ENCODE peak calls at places on chromosome 19, in five cellular contexts. One of them, this sample, is unnamed. For H3K4me1, the result is how much of the 10 kb centered on the place peaks cover.

GRCh38 chr19:16417660-16418596 is 53.8 kb downstream of the EPS15L1 start:
- DNase-seq in astrocyte: no peak
- DNase-seq in cardiac muscle cell: peak
- DNase-seq in esophagus squamous epithelium: no peak
- DNase-seq in neuronal stem cell: peak
- DNase-seq in this sample: peak

GRCh38 chr19:33677745-33678426 is 56.1 kb downstream of the CHST8 start:
- DNase-seq in astrocyte: no peak
- DNase-seq in cardiac muscle cell: peak
- DNase-seq in esophagus squamous epithelium: no peak
- DNase-seq in neuronal stem cell: peak
- DNase-seq in this sample: no peak

GRCh38 chr19:6023085-6023682 is 45.2 kb upstream of the RANBP3 start:
- DNase-seq in astrocyte: peak
- DNase-seq in cardiac muscle cell: no peak
- DNase-seq in esophagus squamous epithelium: no peak
- DNase-seq in neuronal stem cell: no peak
- DNase-seq in this sample: no peak

GRCh38 chr19:48962029-48962848 is 2.9 kb upstream of the FTL start:
- DNase-seq in astrocyte: no peak
- DNase-seq in cardiac muscle cell: no peak
- DNase-seq in esophagus squamous epithelium: no peak
- DNase-seq in neuronal stem cell: no peak
- DNase-seq in this sample: peak

GRCh38 chr19:37334179-37335071 is 36.5 kb upstream of the ZNF527 start:
- DNase-seq in astrocyte: peak
- DNase-seq in cardiac muscle cell: peak
- DNase-seq in esophagus squamous epithelium: peak
- DNase-seq in neuronal stem cell: peak
- DNase-seq in this sample: peak

GRCh38 chr19:18218159-18218558 is 8.1 kb downstream of the PDE4C start:
- DNase-seq in astrocyte: no peak
- DNase-seq in cardiac muscle cell: no peak
- DNase-seq in esophagus squamous epithelium: no peak
- DNase-seq in neuronal stem cell: no peak
- DNase-seq in this sample: no peak

GRCh38 chr19:5537870-5538269 is 29.9 kb downstream of the TINCR start:
- DNase-seq in astrocyte: no peak
- DNase-seq in cardiac muscle cell: no peak
- DNase-seq in esophagus squamous epithelium: no peak
- DNase-seq in neuronal stem cell: no peak
- DNase-seq in this sample: no peak

GRCh38 chr19:38267780-38268430 is 3.5 kb downstream of the SPINT2 start:
- DNase-seq in astrocyte: no peak
- DNase-seq in cardiac muscle cell: no peak
- DNase-seq in esophagus squamous epithelium: no peak
- DNase-seq in neuronal stem cell: no peak
- DNase-seq in this sample: peak

GRCh38 chr19:13087795-13088537 is 14.7 kb downstream of the LYL1 start:
- DNase-seq in astrocyte: no peak
- DNase-seq in cardiac muscle cell: no peak
- DNase-seq in esophagus squamous epithelium: no peak
- DNase-seq in neuronal stem cell: no peak
- DNase-seq in this sample: no peak

GRCh38 chr19:42693760-42694350 is 46.4 kb downstream of the PSG3 start:
- DNase-seq in astrocyte: peak
- DNase-seq in cardiac muscle cell: no peak
- DNase-seq in esophagus squamous epithelium: no peak
- DNase-seq in neuronal stem cell: no peak
- DNase-seq in this sample: no peak

GRCh38 chr19:17311455-17312248 is 2.3 kb downstream of the DDA1 start:
- DNase-seq in astrocyte: peak
- DNase-seq in cardiac muscle cell: no peak
- DNase-seq in esophagus squamous epithelium: no peak
- DNase-seq in neuronal stem cell: no peak
- DNase-seq in this sample: no peak

GRCh38 chr19:48644839-48645651 is 942 bp downstream of the CA11 start:
- DNase-seq in astrocyte: no peak
- DNase-seq in cardiac muscle cell: peak
- DNase-seq in esophagus squamous epithelium: no peak
- DNase-seq in neuronal stem cell: peak
- DNase-seq in this sample: peak

GRCh38 chr19:15252398-15253018 is 20.3 kb upstream of the EPHX3 start:
- DNase-seq in astrocyte: peak
- DNase-seq in cardiac muscle cell: no peak
- DNase-seq in esophagus squamous epithelium: no peak
- DNase-seq in neuronal stem cell: no peak
- DNase-seq in this sample: no peak

GRCh38 chr19:13441810-13442512 is 64.3 kb downstream of the CACNA1A start:
- DNase-seq in astrocyte: peak
- DNase-seq in cardiac muscle cell: peak
- DNase-seq in esophagus squamous epithelium: no peak
- DNase-seq in neuronal stem cell: peak
- DNase-seq in this sample: peak

DNA sequence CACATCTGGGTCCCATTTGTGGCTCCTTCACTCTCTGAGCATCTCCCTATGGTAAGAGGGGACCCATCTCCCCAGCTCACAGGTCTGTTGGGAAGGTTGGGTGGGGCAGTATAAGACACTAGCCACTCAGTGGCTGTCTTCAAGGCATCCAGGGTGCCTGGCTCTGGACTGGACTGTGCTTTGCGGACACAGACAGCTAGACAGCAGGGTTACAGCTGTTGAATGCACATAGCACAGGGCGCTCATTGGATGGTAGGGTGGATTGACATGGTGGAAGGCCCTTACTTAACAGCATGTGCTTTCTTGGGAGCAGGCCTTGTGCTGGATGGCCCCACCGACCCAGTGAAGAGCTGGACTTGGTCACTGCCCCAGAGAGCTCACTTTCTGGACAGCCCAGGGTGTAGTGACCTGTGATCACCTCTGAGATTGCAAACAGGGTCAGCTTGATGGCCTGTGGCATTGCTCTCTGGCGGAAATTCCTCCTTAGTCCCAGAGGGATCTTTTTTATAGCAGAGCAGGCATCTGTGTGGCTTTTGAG is 1.9 kb downstream of the ZNF444 start:
- DNase-seq in astrocyte: no peak
- DNase-seq in cardiac muscle cell: no peak
- DNase-seq in esophagus squamous epithelium: no peak
- DNase-seq in neuronal stem cell: no peak
- DNase-seq in this sample: no peak
- H3K4me3 ChIP-seq in astrocyte: no peak
- H3K4me3 ChIP-seq in cardiac muscle cell: no peak
- H3K4me3 ChIP-seq in esophagus squamous epithelium: no peak
- H3K4me3 ChIP-seq in neuronal stem cell: peak
- H3K4me3 ChIP-seq in this sample: no peak

DNA sequence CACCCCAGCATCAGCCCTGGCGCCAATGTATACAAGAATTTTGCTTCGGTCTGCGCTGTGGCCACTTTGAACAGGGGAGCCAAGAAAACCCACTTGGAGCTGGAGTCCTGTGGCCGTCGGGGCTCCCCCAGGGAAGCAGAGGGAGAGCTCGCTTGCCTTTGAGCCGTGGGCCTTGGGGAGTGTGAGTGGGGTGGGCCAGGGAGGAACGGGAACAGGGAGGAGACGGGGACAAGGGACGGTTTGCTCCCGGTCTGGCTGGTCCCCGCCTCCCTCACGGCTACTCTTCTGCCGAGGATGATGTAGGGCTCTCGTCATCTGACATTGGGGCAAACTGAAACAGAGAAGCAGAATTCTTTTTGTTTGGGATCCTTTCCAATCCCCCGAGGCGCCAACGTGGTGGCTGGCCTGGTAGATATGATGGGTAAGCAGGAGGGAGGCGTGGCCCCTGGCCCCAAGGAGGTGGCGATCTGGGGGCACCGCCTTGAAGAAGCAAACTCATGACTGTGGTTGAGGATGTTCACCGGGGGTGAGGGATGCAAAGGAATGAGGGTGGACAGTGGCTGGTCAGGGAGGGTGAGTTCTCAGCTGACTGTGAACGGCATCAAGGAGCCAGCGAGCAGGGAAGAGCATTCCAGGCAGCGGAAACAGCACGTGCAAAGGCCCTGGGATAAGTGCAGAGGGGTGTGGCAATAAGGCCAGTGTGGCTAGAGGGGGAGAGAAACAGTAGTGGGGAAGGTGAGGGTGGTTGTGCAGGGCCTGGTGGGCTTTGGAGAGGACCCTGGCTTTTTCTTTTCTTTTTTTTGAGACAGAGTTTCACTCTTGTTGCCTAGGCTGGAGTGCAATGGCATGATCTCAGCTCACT is 10.9 kb upstream of the SPC24 start:
- DNase-seq in astrocyte: no peak
- DNase-seq in cardiac muscle cell: no peak
- DNase-seq in esophagus squamous epithelium: no peak
- DNase-seq in neuronal stem cell: no peak
- DNase-seq in this sample: no peak
- H3K4me1 ChIP-seq in astrocyte: under half
- H3K4me1 ChIP-seq in cardiac muscle cell: under half
- H3K4me1 ChIP-seq in esophagus squamous epithelium: half or more
- H3K4me1 ChIP-seq in neuronal stem cell: under half
- H3K4me1 ChIP-seq in this sample: under half

DNA sequence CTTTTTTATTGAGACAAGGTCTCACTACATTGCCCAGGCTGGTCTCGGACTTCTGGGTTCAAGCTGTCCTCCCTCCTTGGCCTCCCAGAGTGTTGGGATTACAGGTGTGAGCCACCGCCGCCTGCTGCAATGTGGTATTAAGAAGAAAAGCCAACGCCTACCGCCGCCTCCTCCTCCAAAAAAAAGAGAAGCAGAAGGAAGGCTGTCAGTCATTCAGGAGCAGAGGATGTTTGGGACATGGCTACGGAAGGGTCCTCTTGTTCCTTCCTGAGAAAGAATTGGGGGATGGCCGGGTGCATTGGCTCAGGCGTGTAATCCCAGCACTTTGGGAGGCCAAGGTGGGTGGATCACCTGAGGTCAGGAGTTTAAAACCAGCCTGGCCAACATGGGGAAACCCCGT is 1.2 kb downstream of the PPP1R37 start:
- DNase-seq in astrocyte: no peak
- DNase-seq in cardiac muscle cell: no peak
- DNase-seq in esophagus squamous epithelium: no peak
- DNase-seq in neuronal stem cell: no peak
- DNase-seq in this sample: no peak
- H3K4me3 ChIP-seq in astrocyte: peak
- H3K4me3 ChIP-seq in cardiac muscle cell: peak
- H3K4me3 ChIP-seq in esophagus squamous epithelium: peak
- H3K4me3 ChIP-seq in neuronal stem cell: peak
- H3K4me3 ChIP-seq in this sample: peak

GRCh38 chr19:35306473-35307246 is 14.7 kb downstream of the MAG start:
- DNase-seq in astrocyte: no peak
- DNase-seq in cardiac muscle cell: no peak
- DNase-seq in esophagus squamous epithelium: no peak
- DNase-seq in neuronal stem cell: no peak
- DNase-seq in this sample: no peak
- H3K4me1 ChIP-seq in astrocyte: under half
- H3K4me1 ChIP-seq in cardiac muscle cell: under half
- H3K4me1 ChIP-seq in esophagus squamous epithelium: under half
- H3K4me1 ChIP-seq in neuronal stem cell: under half
- H3K4me1 ChIP-seq in this sample: under half

DNA sequence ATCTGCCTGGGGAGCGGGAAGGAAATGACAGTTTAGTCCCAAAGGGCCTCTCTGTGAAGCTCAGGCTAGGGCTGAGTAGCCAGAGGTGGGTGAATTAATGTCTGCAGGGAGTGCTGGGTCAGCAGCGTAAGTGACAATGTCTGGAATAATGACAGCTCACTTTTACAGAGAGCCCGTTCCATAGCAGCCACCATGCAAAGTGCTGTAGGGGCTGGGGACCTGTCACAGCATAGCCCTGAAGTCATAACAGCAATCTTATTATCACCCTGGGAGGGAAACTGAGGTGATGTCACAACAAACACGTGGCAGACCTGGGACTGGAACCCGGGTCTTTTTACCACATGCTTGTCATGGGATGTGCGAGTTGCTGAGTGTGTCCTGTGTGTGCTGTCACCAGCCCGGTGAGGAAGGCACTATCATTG is 8.7 kb upstream of the CD22 start:
- DNase-seq in astrocyte: no peak
- DNase-seq in cardiac muscle cell: no peak
- DNase-seq in esophagus squamous epithelium: no peak
- DNase-seq in neuronal stem cell: no peak
- DNase-seq in this sample: no peak
- H3K4me3 ChIP-seq in astrocyte: no peak
- H3K4me3 ChIP-seq in cardiac muscle cell: no peak
- H3K4me3 ChIP-seq in esophagus squamous epithelium: no peak
- H3K4me3 ChIP-seq in neuronal stem cell: no peak
- H3K4me3 ChIP-seq in this sample: no peak

DNA sequence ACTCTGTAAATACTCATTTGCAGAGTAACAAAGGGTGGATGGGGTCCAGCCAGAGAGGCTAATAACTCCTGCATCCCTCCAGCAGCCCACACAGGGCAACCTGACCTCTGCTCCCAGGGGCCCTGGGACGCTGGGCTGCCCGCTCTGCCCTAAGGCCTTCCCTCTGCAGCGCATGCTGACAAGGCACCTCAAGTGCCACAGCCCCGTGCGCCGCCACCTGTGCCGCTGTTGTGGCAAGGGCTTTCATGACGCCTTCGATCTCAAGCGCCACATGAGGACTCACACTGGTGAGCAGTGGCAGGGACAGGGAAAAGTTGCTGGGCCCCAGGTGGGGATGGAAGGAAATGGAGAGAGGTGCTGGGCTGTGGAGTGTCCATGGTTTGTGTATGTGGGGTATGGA is 1.7 kb downstream of the OVOL3 start:
- DNase-seq in astrocyte: no peak
- DNase-seq in cardiac muscle cell: no peak
- DNase-seq in esophagus squamous epithelium: no peak
- DNase-seq in neuronal stem cell: no peak
- DNase-seq in this sample: no peak
- H3K4me1 ChIP-seq in astrocyte: under half
- H3K4me1 ChIP-seq in cardiac muscle cell: under half
- H3K4me1 ChIP-seq in esophagus squamous epithelium: under half
- H3K4me1 ChIP-seq in neuronal stem cell: under half
- H3K4me1 ChIP-seq in this sample: under half

GRCh38 chr19:591099-591958 is 1.6 kb downstream of the HCN2 start:
- DNase-seq in astrocyte: no peak
- DNase-seq in cardiac muscle cell: peak
- DNase-seq in esophagus squamous epithelium: no peak
- DNase-seq in neuronal stem cell: peak
- DNase-seq in this sample: no peak
- H3K4me3 ChIP-seq in astrocyte: no peak
- H3K4me3 ChIP-seq in cardiac muscle cell: no peak
- H3K4me3 ChIP-seq in esophagus squamous epithelium: no peak
- H3K4me3 ChIP-seq in neuronal stem cell: peak
- H3K4me3 ChIP-seq in this sample: no peak

GRCh38 chr19:52724701-52725514 is 9.9 kb downstream of the ZNF611 start:
- DNase-seq in astrocyte: no peak
- DNase-seq in cardiac muscle cell: no peak
- DNase-seq in esophagus squamous epithelium: no peak
- DNase-seq in neuronal stem cell: no peak
- DNase-seq in this sample: no peak
- H3K4me1 ChIP-seq in astrocyte: under half
- H3K4me1 ChIP-seq in cardiac muscle cell: under half
- H3K4me1 ChIP-seq in esophagus squamous epithelium: under half
- H3K4me1 ChIP-seq in neuronal stem cell: under half
- H3K4me1 ChIP-seq in this sample: under half

DNA sequence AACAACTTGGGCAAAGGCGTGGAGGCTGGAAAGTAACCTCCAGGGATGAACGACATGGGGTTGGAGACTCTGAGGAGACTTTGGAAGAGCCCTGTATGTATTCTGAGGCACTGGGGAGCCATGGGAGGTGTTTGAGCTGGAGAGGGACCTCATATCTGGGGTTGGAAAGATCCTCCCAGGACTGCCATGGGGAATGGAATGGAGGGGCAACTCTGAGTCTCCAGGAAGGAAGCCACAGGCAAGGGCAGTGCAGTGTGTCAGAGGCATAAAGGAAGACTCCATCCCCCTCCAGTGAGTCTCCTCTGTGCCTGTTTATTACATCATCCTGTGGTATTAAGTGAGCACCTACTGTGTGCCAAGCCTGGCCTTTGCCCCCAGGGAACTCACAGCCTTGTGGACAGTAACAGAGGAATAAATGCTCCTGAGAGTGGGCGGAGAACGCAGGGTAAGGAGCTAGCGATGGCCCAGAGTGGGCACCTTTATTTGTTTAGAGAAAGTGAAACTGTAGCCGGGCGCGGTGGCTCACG is 7.7 kb downstream of the PEAK3 start:
- DNase-seq in astrocyte: no peak
- DNase-seq in cardiac muscle cell: no peak
- DNase-seq in esophagus squamous epithelium: no peak
- DNase-seq in neuronal stem cell: no peak
- DNase-seq in this sample: no peak
- H3K4me3 ChIP-seq in astrocyte: peak
- H3K4me3 ChIP-seq in cardiac muscle cell: no peak
- H3K4me3 ChIP-seq in esophagus squamous epithelium: peak
- H3K4me3 ChIP-seq in neuronal stem cell: peak
- H3K4me3 ChIP-seq in this sample: no peak

This sample was measured in colonic mucosa.